ENCODE peak calls at places on chromosomes 7 and 10, in six cellular contexts. H is IMR-90, R is H9, V is mesenchymal stem cell, Q is H1, F is mesendoderm. U is an unnamed sample.
A peak's percentile ranks its signal among the peaks of the same experiment; 100 is the strongest.

GRCh38 chr7:98119257-98119918 is 12.7 kb downstream of the LMTK2 start:
- DNase-seq in H (peak; percentile 79), R (no peak), V (peak; percentile 57), Q (no peak), F (peak; percentile 80), U (no peak)

GRCh38 chr7:31488562-31489203 is 25.2 kb upstream of the ITPRID1 start:
- DNase-seq in H (no peak), R (peak; percentile 88), V (peak; percentile 10), Q (peak; percentile 90), F (peak; percentile 80), U (peak; percentile 33)

GRCh38 chr10:49269523-49269922 is 29.4 kb upstream of the C10orf71 start:
- DNase-seq in H (no peak), R (no peak), V (no peak), Q (no peak), F (no peak), U (no peak)

GRCh38 chr7:105807363-105807762 is 69.0 kb downstream of the ATXN7L1 start:
- DNase-seq in H (no peak), R (no peak), V (no peak), Q (no peak), F (no peak), U (no peak)

GRCh38 chr7:3544202-3544601 is 243.2 kb downstream of the SDK1 start:
- DNase-seq in H (no peak), R (peak; percentile 64), V (no peak), Q (peak; percentile 60), F (peak; percentile 41), U (no peak)

GRCh38 chr7:122219253-122219865 is 75.3 kb upstream of the AASS start:
- DNase-seq in H (peak; percentile 26), R (no peak), V (peak; percentile 25), Q (no peak), F (no peak), U (peak; percentile 14)

GRCh38 chr10:79071535-79071923 is 2.8 kb downstream of the ZMIZ1 start:
- DNase-seq in H (no peak), R (no peak), V (no peak), Q (no peak), F (peak; percentile 50), U (peak; percentile 23)

GRCh38 chr10:125441151-125441550 is 241.8 kb downstream of the TEX36 start:
- DNase-seq in H (peak; percentile 43), R (no peak), V (no peak), Q (no peak), F (no peak), U (no peak)

GRCh38 chr7:98211676-98212531 is 665 bp downstream of the BHLHA15 start:
- DNase-seq in H (no peak), R (peak; percentile 41), V (no peak), Q (peak; percentile 59), F (peak; percentile 12), U (no peak)

GRCh38 chr10:66350622-66351399 is 575.0 kb upstream of the LRRTM3 start:
- DNase-seq in H (no peak), R (no peak), V (no peak), Q (no peak), F (no peak), U (no peak)

GRCh38 chr10:88820990-88821389 is 18.5 kb downstream of the LIPM start:
- DNase-seq in H (peak; percentile 73), R (no peak), V (peak; percentile 54), Q (no peak), F (no peak), U (no peak)

GRCh38 chr7:110531186-110531585 is 559.7 kb upstream of the LRRN3 start:
- DNase-seq in H (peak; percentile 38), R (no peak), V (no peak), Q (no peak), F (no peak), U (no peak)

GRCh38 chr7:136086712-136087111 is 109.6 kb upstream of the MTPN start:
- DNase-seq in H (peak; percentile 85), R (peak; percentile 79), V (peak; percentile 81), Q (peak; percentile 52), F (peak; percentile 100), U (peak; percentile 66)

GRCh38 chr10:103646304-103646703 is 152.8 kb downstream of the NEURL1 start:
- DNase-seq in H (no peak), R (no peak), V (no peak), Q (no peak), F (no peak), U (no peak)

GRCh38 chr10:61500460-61500859 is 47.3 kb upstream of the TMEM26 start:
- DNase-seq in H (no peak), R (no peak), V (no peak), Q (no peak), F (no peak), U (no peak)

GRCh38 chr10:61503051-61503450 is 49.9 kb upstream of the TMEM26 start:
- DNase-seq in H (peak; percentile 58), R (no peak), V (no peak), Q (no peak), F (no peak), U (no peak)
- H4K8ac ChIP-seq in H (no peak overlapping the region), R (no peak overlapping the region), V (no peak overlapping the region), Q (no peak overlapping the region), F (no peak overlapping the region), U (no peak overlapping the region)

DNA sequence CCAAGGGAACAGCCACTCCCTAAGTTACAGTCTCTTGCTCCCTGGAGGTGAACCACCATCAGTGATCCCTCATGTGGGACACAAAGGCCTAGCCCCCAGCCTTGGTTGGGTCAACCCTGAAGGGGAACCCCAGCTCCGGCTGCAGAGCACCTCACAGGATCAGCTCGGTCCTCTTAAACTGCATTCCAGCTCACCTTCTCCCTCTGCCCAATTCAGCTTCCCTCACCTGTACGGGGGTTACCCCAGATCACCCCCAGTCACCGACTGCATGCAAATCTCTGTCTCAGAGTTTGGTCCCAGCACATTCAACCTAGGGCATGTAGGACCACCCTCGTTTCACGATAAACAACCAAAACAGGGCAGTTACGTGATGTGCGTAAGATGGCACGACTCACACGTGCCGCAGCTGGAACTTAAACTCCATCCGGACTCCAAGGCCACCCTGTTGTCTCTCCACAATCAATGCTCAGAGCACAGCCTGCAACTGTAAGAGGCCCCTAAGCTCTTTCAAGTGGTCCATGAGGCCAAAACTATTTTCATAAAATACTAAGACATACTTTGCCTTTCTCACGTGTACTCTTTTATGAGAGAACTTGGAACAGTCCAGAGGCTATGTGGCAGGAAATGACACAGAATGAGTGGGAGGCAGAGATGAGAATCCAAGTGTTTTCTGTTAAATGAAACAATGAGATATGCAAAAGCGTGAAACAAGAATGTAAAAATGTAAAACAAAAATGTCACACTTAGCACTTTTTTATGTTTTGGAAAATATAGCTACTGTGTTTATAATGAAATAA is 285.2 kb downstream of the PTPRN2 start:
- DNase-seq in H (no peak), R (peak; percentile 17), V (no peak), Q (peak; percentile 41), F (no peak), U (no peak)
- H2BK15ac ChIP-seq in H (no peak overlapping the region), R (no peak overlapping the region), V (no peak overlapping the region), Q (peak overlapping the region; percentile 49), F (no peak overlapping the region), U (no peak overlapping the region)

DNA sequence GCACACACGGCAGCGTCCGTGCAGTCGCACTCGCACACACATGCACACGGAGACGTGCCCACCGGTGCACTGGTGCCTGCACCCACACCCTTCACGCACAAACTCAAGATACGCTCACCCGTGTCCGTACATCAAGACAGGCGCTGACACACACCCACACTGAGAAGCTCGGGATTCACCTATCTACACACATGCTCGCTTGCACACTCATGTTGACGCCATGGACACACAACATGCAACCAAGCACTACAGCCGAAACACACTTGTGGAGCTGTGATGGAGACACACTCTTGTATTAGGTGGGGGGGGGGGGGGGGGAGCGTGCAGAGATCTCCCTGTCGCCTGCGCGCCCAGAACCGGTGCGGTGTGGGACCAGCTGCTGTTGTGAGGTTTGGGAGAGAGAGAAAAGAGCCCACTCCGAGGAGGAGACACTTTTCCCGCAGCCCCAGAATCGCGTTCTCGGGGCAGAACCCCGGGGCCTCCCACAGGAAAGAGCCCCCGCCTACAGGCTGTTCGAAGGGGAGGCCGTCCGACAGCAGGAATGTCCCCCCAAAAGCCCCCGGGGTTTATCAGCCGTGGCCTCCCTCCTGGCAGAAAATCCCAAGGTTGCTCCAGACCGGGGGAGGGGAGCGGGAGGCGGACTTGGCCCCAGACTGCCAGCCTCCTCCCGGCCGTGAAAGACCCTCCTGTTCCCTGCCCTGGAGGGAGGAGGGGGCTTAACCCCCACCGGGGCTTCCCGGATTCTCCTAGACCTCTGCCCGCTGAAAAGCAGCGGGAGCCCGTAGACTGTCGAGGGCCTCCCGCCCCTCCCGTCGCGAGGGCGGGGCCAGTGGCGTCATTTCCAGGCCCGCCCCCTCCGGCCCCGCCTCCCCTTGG is 466 bp upstream of the NFKB2 start:
- DNase-seq in H (peak; percentile 87), R (peak; percentile 92), V (peak; percentile 96), Q (peak; percentile 95), F (peak; percentile 94), U (peak; percentile 81)
- H4K8ac ChIP-seq in H (peak overlapping the region; percentile 81), R (no peak overlapping the region), V (peak overlapping the region; percentile 59), Q (peak overlapping the region; percentile 91), F (no peak overlapping the region), U (no peak overlapping the region)

DNA sequence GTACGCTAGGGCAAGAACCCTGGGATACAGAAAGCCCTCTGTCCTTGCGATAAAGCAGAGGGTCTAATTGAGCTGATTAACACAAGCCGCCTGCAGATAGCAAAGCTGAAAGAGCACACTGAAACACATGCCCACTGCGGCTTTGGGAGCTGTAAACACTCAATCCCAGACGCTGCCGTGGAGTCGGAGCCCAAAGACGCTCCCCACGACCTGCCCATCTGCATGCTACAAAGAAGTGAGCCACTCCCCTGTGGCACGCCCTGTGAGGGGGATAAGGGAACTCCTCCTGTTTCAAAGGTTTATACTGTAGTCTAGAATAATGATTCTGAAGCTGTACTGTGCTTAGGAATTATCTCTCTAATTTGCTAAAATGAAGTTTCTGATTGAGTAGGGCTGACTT is 985.6 kb upstream of the GHITM start:
- DNase-seq in H (no peak), R (no peak), V (no peak), Q (no peak), F (no peak), U (no peak)
- H2BK15ac ChIP-seq in H (no peak overlapping the region), R (no peak overlapping the region), V (no peak overlapping the region), Q (no peak overlapping the region), F (no peak overlapping the region), U (no peak overlapping the region)

GRCh38 chr7:124929467-124930172 is at the start of gene POT1:
- DNase-seq in H (peak; percentile 100), R (peak; percentile 99), V (peak; percentile 99), Q (peak; percentile 95), F (peak; percentile 100), U (peak; percentile 97)
- H4K8ac ChIP-seq in H (peak within 1 kb of the TSS; percentile 93), R (no peak within 1 kb of the TSS), V (peak within 1 kb of the TSS; percentile 1), Q (no peak within 1 kb of the TSS), F (peak within 1 kb of the TSS; percentile 99), U (no peak within 1 kb of the TSS)

U was measured in neuronal stem cell.